ENCODE peak calls at places on chromosome 7, in six cellular contexts. B is SK-N-SH, J is GM23338, V is K562, F is prostate gland, U is sigmoid colon. W is an unnamed sample.

GRCh38 chr7:128867842-128868623 is 5.4 kb downstream of the ATP6V1F start:
- DNase-seq in J (peak), U (no peak), B (peak), V (no peak), F (no peak), W (peak)

GRCh38 chr7:36670585-36671431 is 53.5 kb downstream of the AOAH start:
- DNase-seq in U (no peak), F (peak), B (peak), V (peak), J (peak), W (peak)

GRCh38 chr7:1914321-1914720 is 244.2 kb downstream of the ELFN1 start:
- DNase-seq in J (no peak), B (no peak), U (peak), F (no peak), V (no peak), W (no peak)

GRCh38 chr7:102291056-102291915 is 4.6 kb downstream of the SH2B2 start:
- DNase-seq in F (no peak), U (no peak), V (no peak), J (no peak), B (no peak), W (no peak)

GRCh38 chr7:71343821-71344341 is 211.9 kb downstream of the GALNT17 start:
- DNase-seq in U (no peak), F (no peak), J (no peak), V (no peak), B (no peak), W (no peak)

GRCh38 chr7:22582860-22583640 is 83.1 kb upstream of the STEAP1B start:
- DNase-seq in F (peak), V (no peak), U (no peak), J (peak), B (no peak), W (no peak)

GRCh38 chr7:102236592-102237287 is 49.9 kb upstream of the SH2B2 start:
- DNase-seq in F (peak), B (peak), U (peak), J (peak), V (peak), W (peak)

GRCh38 chr7:81882086-81882485 is 112.2 kb upstream of the HGF start:
- DNase-seq in V (no peak), F (no peak), U (no peak), J (no peak), B (no peak), W (no peak)

GRCh38 chr7:37230221-37230620 is 218.4 kb downstream of the ELMO1 start:
- DNase-seq in F (no peak), B (no peak), U (peak), J (no peak), V (peak), W (no peak)

GRCh38 chr7:25759748-25760147 is 392.2 kb upstream of the NFE2L3 start:
- DNase-seq in J (peak), U (no peak), V (no peak), F (no peak), B (no peak), W (no peak)

GRCh38 chr7:25075459-25075858 is 49.6 kb downstream of the CYCS start:
- DNase-seq in J (no peak), F (no peak), U (no peak), B (no peak), V (no peak), W (no peak)

GRCh38 chr7:135167360-135167759 is 3.1 kb downstream of the CYREN start:
- DNase-seq in V (no peak), F (no peak), B (no peak), U (no peak), J (no peak), W (no peak)
- TF ChIP-seq POLR2AphosphoS5 in V (no peak), F (no peak), B (no peak), U (no peak), J (no peak), W (no peak)

DNA sequence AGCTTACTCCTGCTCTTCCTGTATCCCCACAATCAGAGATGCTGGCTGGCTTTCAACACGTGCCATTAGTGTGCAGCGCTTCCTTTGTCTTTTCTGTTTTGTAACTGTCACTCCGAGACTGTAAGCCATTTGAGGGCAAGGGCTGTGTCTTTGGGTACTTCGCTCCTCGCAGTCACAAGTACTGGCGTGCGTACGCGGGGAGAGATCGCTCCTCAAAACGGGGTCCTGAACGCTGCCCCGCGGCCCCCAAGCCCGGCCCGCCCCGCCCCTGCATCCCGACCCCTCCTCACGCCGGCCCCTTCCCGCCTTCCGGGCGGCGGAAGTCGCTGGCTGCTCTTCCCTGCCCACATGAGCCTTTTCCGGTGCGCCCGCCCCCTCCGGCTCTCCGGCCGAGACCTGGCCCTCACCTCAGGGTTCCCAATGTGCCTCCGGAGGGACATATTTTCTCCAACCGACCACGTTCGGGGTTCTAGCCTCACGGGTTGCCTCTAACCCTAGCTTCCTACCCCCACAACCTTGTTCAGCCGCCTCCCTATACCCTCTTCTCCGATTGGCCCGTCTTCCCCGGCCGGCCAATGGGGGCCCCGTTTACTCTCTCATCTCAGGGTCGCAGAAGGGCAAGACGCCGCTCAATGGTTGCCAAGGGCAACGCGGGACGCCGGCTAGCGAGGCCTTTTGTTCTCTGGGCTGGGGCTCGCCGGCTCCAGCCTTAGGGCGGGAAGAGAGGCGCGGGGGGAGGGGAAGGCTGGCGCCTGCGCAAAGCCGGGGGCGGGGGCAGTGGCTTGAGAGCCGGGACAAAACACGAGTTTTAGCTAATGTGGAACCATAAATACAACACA is at the start of gene CEP41:
- DNase-seq in F (peak), V (peak), U (peak), B (peak), J (peak), W (peak)
- TF ChIP-seq POLR2AphosphoS5 in F (peak), V (peak), U (no peak), B (no peak), J (peak), W (peak)

DNA sequence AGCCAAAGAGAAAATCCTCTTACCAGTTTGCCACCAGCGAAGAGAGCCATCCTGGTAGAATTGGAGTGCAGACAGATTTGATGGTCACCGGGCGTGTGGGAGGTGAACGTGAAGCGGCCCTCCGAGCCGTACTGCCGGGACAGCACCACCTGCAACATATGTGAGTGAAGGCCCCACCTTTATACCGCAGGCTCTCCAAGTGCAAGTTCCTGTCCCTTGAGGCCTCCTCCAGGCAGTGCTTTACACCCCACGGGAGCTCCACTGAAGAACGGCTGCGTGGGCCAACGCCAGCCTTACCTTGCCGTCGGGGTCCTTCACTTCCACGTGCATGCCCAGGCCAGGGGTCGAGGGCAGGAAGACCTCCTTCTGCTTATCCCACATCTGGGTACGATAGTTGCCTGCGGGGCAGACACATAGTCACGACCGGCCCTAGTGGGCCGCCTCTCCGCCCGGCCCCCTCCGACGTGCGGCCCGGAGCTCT is 565 bp downstream of the TMED4 start:
- DNase-seq in B (no peak), U (peak), J (peak), V (peak), F (no peak), W (peak)
- TF ChIP-seq POLR2AphosphoS5 in B (no peak), U (no peak), J (no peak), V (no peak), F (no peak), W (no peak)

DNA sequence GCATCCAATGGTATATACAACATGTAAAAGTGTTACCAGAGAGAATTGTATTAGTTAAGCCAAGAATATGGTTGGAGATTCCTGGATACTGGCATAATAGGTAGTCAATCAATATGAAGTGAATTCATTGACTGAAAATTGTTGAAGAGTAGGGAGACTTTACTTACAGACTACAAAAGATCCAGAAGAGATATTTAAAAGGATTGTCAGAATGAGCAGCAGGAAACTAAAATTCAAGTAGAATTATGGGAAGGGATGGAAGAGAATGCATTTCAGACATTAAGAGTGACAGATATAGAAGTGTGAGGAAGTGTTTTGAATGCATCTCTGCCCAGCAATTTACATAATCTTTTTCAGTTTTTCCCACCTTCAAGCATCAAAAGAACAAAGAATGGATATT is 62.3 kb upstream of the POM121L12 start:
- DNase-seq in U (no peak), B (no peak), F (no peak), V (no peak), J (no peak), W (no peak)
- TF ChIP-seq POLR2AphosphoS5 in U (no peak), B (no peak), F (no peak), V (no peak), J (no peak), W (no peak)

GRCh38 chr7:45680776-45681175 is 106.6 kb downstream of the ADCY1 start:
- DNase-seq in F (no peak), V (no peak), U (no peak), J (no peak), B (no peak), W (no peak)
- TF ChIP-seq POLR2AphosphoS5 in F (no peak), V (no peak), U (no peak), J (no peak), B (no peak), W (no peak)

GRCh38 chr7:137081276-137081675 is 212.8 kb downstream of the CHRM2 start:
- DNase-seq in V (no peak), F (no peak), U (no peak), B (no peak), J (no peak), W (no peak)

GRCh38 chr7:137084607-137085380 is 216.3 kb downstream of the CHRM2 start:
- DNase-seq in J (no peak), V (no peak), U (no peak), B (no peak), F (no peak), W (no peak)

GRCh38 chr7:137080516-137081203 is 212.2 kb downstream of the CHRM2 start:
- DNase-seq in B (no peak), V (no peak), U (no peak), F (no peak), J (no peak), W (no peak)

GRCh38 chr7:137078781-137079180 is 210.3 kb downstream of the CHRM2 start:
- DNase-seq in J (no peak), U (no peak), V (no peak), F (no peak), B (no peak), W (no peak)

GRCh38 chr7:137081694-137082093 is 213.2 kb downstream of the CHRM2 start:
- DNase-seq in J (no peak), V (no peak), B (peak), F (no peak), U (peak), W (peak)
- TF ChIP-seq POLR2AphosphoS5 in J (no peak), V (no peak), B (peak), F (no peak), U (peak), W (peak)

DNA sequence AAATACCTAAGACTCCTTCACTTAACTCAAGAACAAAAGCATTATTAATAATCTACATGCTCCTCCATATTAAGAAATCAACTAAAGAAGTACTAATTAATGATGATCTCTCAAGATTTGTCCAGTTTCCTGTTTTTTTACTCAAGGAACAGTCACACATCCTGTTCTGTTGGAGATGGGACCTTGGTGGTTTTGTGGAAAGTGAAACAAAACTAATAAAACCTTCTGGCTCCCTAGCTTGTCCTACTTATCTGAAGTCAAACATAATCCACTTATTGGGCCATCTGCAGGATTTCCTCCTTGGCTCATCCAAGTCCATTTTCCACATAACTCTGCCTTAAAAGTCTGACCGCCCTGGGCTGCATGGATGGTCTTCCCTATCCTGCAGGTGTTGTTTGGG is 39.3 kb upstream of the TARP start:
- DNase-seq in B (no peak), F (no peak), J (no peak), U (no peak), V (no peak), W (no peak)
- TF ChIP-seq POLR2AphosphoS5 in B (no peak), F (peak), J (no peak), U (no peak), V (no peak), W (no peak)

DNA sequence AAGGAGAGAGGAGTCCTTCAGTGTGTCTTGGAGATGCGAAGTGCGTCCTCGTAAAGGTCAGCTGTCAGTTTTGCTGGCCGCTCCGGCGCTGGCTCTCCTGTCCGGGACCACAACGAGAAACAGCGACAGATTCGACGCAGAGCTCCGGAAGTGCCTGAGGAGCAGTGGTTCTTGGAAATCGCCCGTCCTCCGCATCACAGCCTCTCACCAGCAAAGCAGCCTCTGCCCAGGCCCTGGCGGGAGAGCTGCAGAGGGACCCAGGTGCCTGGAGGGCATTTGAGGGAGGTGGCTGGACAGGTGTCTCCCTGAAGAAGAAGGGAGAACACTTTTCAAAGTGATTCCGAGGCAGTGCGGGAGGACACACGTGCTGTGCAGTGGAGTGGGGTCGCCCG is 11.6 kb upstream of the AP5Z1 start:
- DNase-seq in J (no peak), U (no peak), V (no peak), F (no peak), B (no peak), W (no peak)
- TF ChIP-seq POLR2AphosphoS5 in J (no peak), U (no peak), V (no peak), F (no peak), B (no peak), W (no peak)

GRCh38 chr7:116772423-116772852 is 89.9 kb upstream of the CAPZA2 start:
- DNase-seq in V (no peak), F (no peak), U (no peak), B (no peak), J (no peak), W (no peak)
- TF ChIP-seq POLR2AphosphoS5 in V (no peak), F (no peak), U (no peak), B (peak), J (no peak), W (peak)